ENCODE peak calls at places on chromosomes 13 and 19, in four cellular contexts. D is prostate gland, U is lower leg skin, M is breast epithelium. N is an unnamed sample.

GRCh38 chr13:39811051-39811450 is 155.6 kb downstream of the COG6 start:
- DNase-seq in D (no peak), U (no peak), M (no peak), N (no peak)

GRCh38 chr19:14439014-14439413 is 5.9 kb downstream of the PKN1 start:
- DNase-seq in M (no peak), U (no peak), D (no peak), N (no peak)

GRCh38 chr13:45630791-45631190 is 15.3 kb upstream of the ERICH6B start:
- DNase-seq in D (no peak), U (no peak), M (no peak), N (no peak)

GRCh38 chr19:55646889-55647731 is 902 bp upstream of the CCDC106 start:
- DNase-seq in D (no peak), U (no peak), M (no peak), N (no peak)

GRCh38 chr13:110278859-110279258 is 28.1 kb downstream of the COL4A1 start:
- DNase-seq in U (peak; percentile 26), M (no peak), D (no peak), N (no peak)

GRCh38 chr13:25232937-25233515 is 54.3 kb downstream of the MTMR6 start:
- DNase-seq in D (no peak), M (no peak), U (no peak), N (peak; percentile 47)

GRCh38 chr19:23788415-23788814 is 29.7 kb upstream of the ZNF681 start:
- DNase-seq in M (no peak), U (no peak), D (no peak), N (no peak)

GRCh38 chr13:37648604-37649003 is 50.0 kb upstream of the POSTN start:
- DNase-seq in U (no peak), M (no peak), D (no peak), N (peak; percentile 80)

GRCh38 chr13:41590122-41590521 is 132.8 kb downstream of the RGCC start:
- DNase-seq in D (no peak), U (no peak), M (no peak), N (no peak)

GRCh38 chr19:33348301-33349010 is 25.1 kb upstream of the CEBPG start:
- DNase-seq in D (no peak), M (no peak), U (peak; percentile 77), N (peak; percentile 63)

DNA sequence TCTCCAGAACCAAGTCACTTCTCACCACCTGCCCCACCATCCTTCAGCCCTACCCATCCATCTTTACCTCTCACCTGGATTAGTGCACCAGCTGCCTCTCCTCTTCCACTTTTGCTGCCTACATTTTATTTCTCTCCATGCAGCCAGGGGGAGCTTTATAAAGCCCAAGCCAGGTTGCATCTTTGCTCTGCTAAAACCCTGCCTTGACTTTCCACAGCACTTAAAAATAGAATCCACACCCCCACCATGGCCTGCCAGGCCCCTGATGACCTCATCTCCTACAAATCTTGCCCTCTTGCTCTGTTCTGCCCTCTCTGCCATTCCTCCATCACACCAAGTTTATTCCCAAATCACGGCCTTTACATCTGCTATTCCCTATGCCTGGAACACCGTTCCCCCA is 1.8 kb downstream of the HOOK2 start:
- DNase-seq in M (no peak), U (no peak), D (no peak), N (peak; percentile 50)
- TF ChIP-seq CTCF in M (no peak), U (no peak), D (peak; percentile 10), N (peak; percentile 48)

DNA sequence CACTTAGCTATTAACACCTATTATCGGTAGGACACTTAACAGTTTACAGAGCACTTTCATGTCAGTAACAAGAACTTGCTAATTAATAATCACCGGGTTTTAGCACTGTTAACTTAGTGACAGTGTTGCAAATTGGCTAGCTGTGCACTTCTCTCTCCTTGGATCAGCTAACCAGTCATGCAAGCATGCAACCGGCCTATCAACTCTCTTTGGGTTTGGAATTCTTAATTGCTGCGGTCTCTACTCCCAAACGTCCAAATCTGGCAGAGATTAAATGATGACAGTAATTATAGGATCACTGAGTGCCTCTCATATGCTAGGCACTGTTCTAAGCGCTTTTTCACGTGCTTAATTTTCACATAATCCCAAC is 1.2 kb downstream of the EPS15L1 start:
- DNase-seq in M (no peak), U (no peak), D (no peak), N (peak; percentile 28)
- H3K4me3 ChIP-seq in M (peak overlapping the region; percentile 95), U (no peak overlapping the region), D (peak overlapping the region; percentile 97), N (peak overlapping the region; percentile 65)

GRCh38 chr19:57068921-57069697 is 50.7 kb upstream of the USP29 start:
- DNase-seq in U (no peak), D (peak; percentile 18), M (no peak), N (no peak)
- TF ChIP-seq CTCF in U (no peak), D (no peak), M (peak; percentile 40), N (no peak)

GRCh38 chr19:49716154-49716553 is 25.2 kb downstream of the CPT1C start:
- DNase-seq in U (no peak), M (no peak), D (no peak), N (no peak)

GRCh38 chr19:49710372-49710951 is 19.5 kb downstream of the CPT1C start:
- DNase-seq in U (no peak), D (no peak), M (no peak), N (peak; percentile 92)

GRCh38 chr19:49713236-49713845 is 22.4 kb downstream of the CPT1C start:
- DNase-seq in U (no peak), M (no peak), D (peak; percentile 30), N (no peak)

DNA sequence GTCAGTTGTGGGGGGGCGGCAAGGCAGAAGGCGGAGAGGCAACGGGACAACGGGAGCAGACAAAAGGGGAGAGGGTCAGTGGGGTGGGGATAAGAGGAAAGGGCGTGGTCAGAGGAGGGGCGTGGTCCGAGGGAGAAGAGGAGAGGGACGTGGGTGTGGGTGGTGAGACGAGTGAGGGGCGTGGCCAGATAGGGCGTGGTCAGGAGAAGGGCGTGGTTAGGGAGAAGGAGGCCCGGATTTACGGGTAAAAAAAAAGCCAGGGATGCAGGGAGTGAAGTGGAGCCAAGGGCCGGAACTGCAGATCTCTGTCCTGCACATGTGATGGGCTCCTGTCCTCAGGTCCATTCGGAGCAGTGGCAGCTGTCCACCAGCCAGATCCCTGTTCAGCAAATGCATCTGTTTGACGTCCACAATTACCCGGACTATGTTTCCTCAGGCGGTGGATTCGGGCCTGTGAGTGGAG is 21.5 kb downstream of the CPT1C start:
- DNase-seq in D (no peak), U (no peak), M (peak; percentile 39), N (peak; percentile 98)
- H3K4me3 ChIP-seq in D (no peak overlapping the region), U (no peak overlapping the region), M (peak overlapping the region; percentile 49), N (peak overlapping the region; percentile 46)

GRCh38 chr13:24203726-24204295 is 43.3 kb downstream of the SPATA13 start:
- DNase-seq in U (no peak), M (no peak), D (peak; percentile 53), N (no peak)

GRCh38 chr13:24199016-24199415 is 38.5 kb downstream of the SPATA13 start:
- DNase-seq in U (no peak), D (no peak), M (no peak), N (peak; percentile 65)

GRCh38 chr13:24196593-24197197 is 36.2 kb downstream of the SPATA13 start:
- DNase-seq in U (no peak), D (no peak), M (no peak), N (no peak)

GRCh38 chr13:24207841-24208240 is 47.3 kb downstream of the SPATA13 start:
- DNase-seq in U (no peak), M (no peak), D (no peak), N (no peak)

DNA sequence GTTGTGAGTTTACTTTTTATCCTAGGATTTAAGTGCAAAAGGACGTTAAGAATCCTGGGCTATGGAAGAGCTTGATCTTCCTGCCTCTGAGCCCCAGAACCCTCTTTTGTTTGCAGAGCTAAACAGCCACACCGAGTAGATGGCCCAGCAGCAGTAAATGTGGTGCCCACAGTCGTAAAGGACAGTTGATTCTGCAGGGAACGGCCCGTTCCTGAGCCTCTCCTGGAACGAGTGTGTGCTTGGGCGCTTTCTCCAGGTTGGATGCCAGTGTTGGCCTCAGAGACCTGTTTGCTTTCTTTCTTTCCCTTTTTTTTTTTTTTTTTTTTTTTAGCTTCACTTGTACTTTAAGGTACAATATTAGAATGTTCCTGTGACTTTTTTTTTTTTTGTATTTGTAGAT is 41.7 kb downstream of the SPATA13 start:
- DNase-seq in M (no peak), U (no peak), D (peak; percentile 86), N (no peak)
- TF ChIP-seq CTCF in M (no peak), U (no peak), D (no peak), N (no peak)

N was measured in fibroblast of mammary gland.